ENCODE peak calls at places on chromosomes 5 and 9, in four cellular contexts. Z, B, V and O are unnamed samples.

GRCh38 chr5:98519530-98519929 is 253.9 kb upstream of the RGMB start:
- DNase-seq in Z (no peak), B (no peak), V (no peak), O (no peak)

GRCh38 chr5:125137535-125137934 is 391.1 kb upstream of the ZNF608 start:
- DNase-seq in Z (no peak), B (no peak), V (no peak), O (no peak)

GRCh38 chr5:129996896-129997295 is 92.6 kb downstream of the CHSY3 start:
- DNase-seq in Z (no peak), B (no peak), V (no peak), O (no peak)

GRCh38 chr5:11378462-11378861 is 525.8 kb downstream of the CTNND2 start:
- DNase-seq in Z (no peak), B (no peak), V (no peak), O (no peak)

GRCh38 chr5:92492908-92493307 is 1088.1 kb downstream of the NR2F1-AS1 start:
- DNase-seq in Z (no peak), B (no peak), V (no peak), O (no peak)

GRCh38 chr5:80414113-80414512 is 6.2 kb downstream of the ZFYVE16 start:
- DNase-seq in Z (no peak), B (no peak), V (no peak), O (no peak)

GRCh38 chr5:165920655-165921054 is 2370.8 kb upstream of the WWC1 start:
- DNase-seq in Z (no peak), B (no peak), V (no peak), O (no peak)

GRCh38 chr9:95810814-95811213 is 64.7 kb upstream of the ERCC6L2 start:
- DNase-seq in Z (no peak), B (no peak), V (no peak), O (no peak)

GRCh38 chr9:110283736-110284135 is 27.4 kb upstream of the TXN start:
- DNase-seq in Z (no peak), B (no peak), V (no peak), O (no peak)

GRCh38 chr5:17379188-17379951 is 118.7 kb upstream of the TAF11L2 start:
- DNase-seq in Z (no peak), B (no peak), V (no peak), O (peak; percentile 69)

GRCh38 chr5:173778152-173778782 is 109.9 kb upstream of the CPEB4 start:
- DNase-seq in Z (no peak), B (no peak), V (no peak), O (no peak)

GRCh38 chr5:123036391-123037103 is at the start of gene PPIC:
- DNase-seq in Z (peak; percentile 80), B (peak; percentile 58), V (no peak), O (peak; percentile 90)

GRCh38 chr9:16147726-16148125 is 594.9 kb downstream of the CCDC171 start:
- DNase-seq in Z (no peak), B (no peak), V (no peak), O (no peak)

GRCh38 chr5:98933446-98934072 is 4.8 kb upstream of the CHD1 start:
- DNase-seq in Z (no peak), B (no peak), V (peak; percentile 54), O (no peak)

GRCh38 chr9:83491413-83491812 is 46.8 kb downstream of the FRMD3 start:
- DNase-seq in Z (no peak), B (no peak), V (no peak), O (no peak)

GRCh38 chr5:154358410-154359221 is 87.2 kb upstream of the SAP30L start:
- DNase-seq in Z (peak; percentile 41), B (no peak), V (no peak), O (no peak)

GRCh38 chr5:88539642-88540476 is 271.2 kb upstream of the TMEM161B start:
- DNase-seq in Z (no peak), B (no peak), V (no peak), O (peak; percentile 63)

GRCh38 chr5:180629703-180630382 is 19.6 kb downstream of the FLT4 start:
- DNase-seq in Z (no peak), B (no peak), V (no peak), O (no peak)

GRCh38 chr9:116394753-116395408 is 241.3 kb downstream of the PAPPA start:
- DNase-seq in Z (no peak), B (no peak), V (no peak), O (no peak)

GRCh38 chr5:179326176-179326997 is 18.9 kb downstream of the ADAMTS2 start:
- DNase-seq in Z (peak; percentile 82), B (no peak), V (peak; percentile 24), O (no peak)

GRCh38 chr5:134289509-134290113 is 63.7 kb upstream of the PPP2CA start:
- DNase-seq in Z (peak; percentile 56), B (peak; percentile 53), V (peak; percentile 60), O (peak; percentile 48)

GRCh38 chr5:54766748-54767147 is 218.6 kb downstream of the ESM1 start:
- DNase-seq in Z (no peak), B (no peak), V (no peak), O (no peak)

GRCh38 chr9:84485539-84485938 is 145.0 kb upstream of the SLC28A3 start:
- DNase-seq in Z (no peak), B (no peak), V (no peak), O (no peak)

GRCh38 chr9:115099891-115100290 is 18.1 kb downstream of the TNC start:
- DNase-seq in Z (no peak), B (no peak), V (no peak), O (no peak)

GRCh38 chr5:86814907-86815306 is 197.2 kb downstream of the COX7C start:
- DNase-seq in Z (no peak), B (no peak), V (no peak), O (no peak)

GRCh38 chr5:24633705-24634325 is 11.0 kb downstream of the CDH10 start:
- DNase-seq in Z (no peak), B (peak; percentile 27), V (no peak), O (peak; percentile 40)

GRCh38 chr5:127940854-127941253 is 142.7 kb upstream of the SLC12A2 start:
- DNase-seq in Z (no peak), B (no peak), V (no peak), O (no peak)

GRCh38 chr5:54844905-54845566 is 140.4 kb downstream of the ESM1 start:
- DNase-seq in Z (no peak), B (peak; percentile 23), V (no peak), O (peak; percentile 6)

GRCh38 chr5:126888180-126888579 is 111.2 kb downstream of the LMNB1 start:
- DNase-seq in Z (no peak), B (no peak), V (no peak), O (no peak)

GRCh38 chr5:158796812-158797497 is 302.8 kb downstream of the EBF1 start:
- DNase-seq in Z (no peak), B (no peak), V (no peak), O (no peak)

GRCh38 chr9:123999668-124000067 is 11.9 kb upstream of the LHX2 start:
- DNase-seq in Z (no peak), B (no peak), V (no peak), O (peak; percentile 22)
- H3K27me3 ChIP-seq in Z (peaks cover 14% of the 10 kb centered on the region), B (peaks cover 92% of the 10 kb centered on the region), V (peaks cover 78% of the 10 kb centered on the region), O (peaks cover 79% of the 10 kb centered on the region)

GRCh38 chr5:110267714-110268113 is 458.8 kb downstream of the TMEM232 start:
- DNase-seq in Z (no peak), B (no peak), V (no peak), O (no peak)
- H3K36me3 ChIP-seq in Z (no peaks in the 10 kb centered on the region), B (no peaks in the 10 kb centered on the region), V (no peaks in the 10 kb centered on the region), O (no peaks in the 10 kb centered on the region)

DNA sequence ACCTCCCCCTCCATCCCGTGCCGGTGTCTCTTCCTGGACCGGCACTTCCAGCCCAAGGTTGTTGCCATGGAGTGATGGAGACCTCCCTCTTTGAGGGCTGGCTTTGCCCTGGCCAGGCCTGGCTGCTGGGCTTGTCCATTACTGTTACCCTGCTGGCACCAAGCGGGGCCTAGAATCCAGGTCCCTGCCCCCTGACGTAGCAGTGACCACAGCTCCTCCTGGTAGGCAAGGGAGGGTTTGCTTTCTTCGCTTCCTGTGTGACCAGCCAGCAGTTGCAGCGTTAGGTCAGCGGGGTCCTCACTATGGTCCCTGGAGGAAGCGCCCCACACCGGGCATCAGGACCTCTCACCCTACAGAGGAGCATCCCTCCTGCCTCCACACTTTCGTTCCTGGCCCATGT is 146.7 kb upstream of the COL5A1 start:
- DNase-seq in Z (no peak), B (no peak), V (no peak), O (no peak)
- H3K27me3 ChIP-seq in Z (no peaks in the 10 kb centered on the region), B (peaks cover 14% of the 10 kb centered on the region), V (peaks cover 3% of the 10 kb centered on the region), O (no peaks in the 10 kb centered on the region)

GRCh38 chr9:132808645-132809044 is 69.4 kb downstream of the AK8 start:
- DNase-seq in Z (no peak), B (no peak), V (no peak), O (no peak)
- H3K36me3 ChIP-seq in Z (no peaks in the 10 kb centered on the region), B (no peaks in the 10 kb centered on the region), V (no peaks in the 10 kb centered on the region), O (no peaks in the 10 kb centered on the region)

GRCh38 chr9:132424857-132425702 is 15.1 kb downstream of the CFAP77 start:
- DNase-seq in Z (no peak), B (peak; percentile 63), V (no peak), O (peak; percentile 97)
- H3K27me3 ChIP-seq in Z (no peaks in the 10 kb centered on the region), B (peaks cover 78% of the 10 kb centered on the region), V (peaks cover 4% of the 10 kb centered on the region), O (no peaks in the 10 kb centered on the region)

GRCh38 chr9:111438576-111439235 is 45.5 kb downstream of the ECPAS start:
- DNase-seq in Z (no peak), B (no peak), V (no peak), O (no peak)
- H3K36me3 ChIP-seq in Z (no peaks in the 10 kb centered on the region), B (peaks cover 2% of the 10 kb centered on the region), V (peaks cover 10% of the 10 kb centered on the region), O (peaks cover 23% of the 10 kb centered on the region)

GRCh38 chr5:76468625-76469410 is 65.7 kb downstream of the IQGAP2 start:
- DNase-seq in Z (no peak), B (no peak), V (no peak), O (no peak)
- H3K27me3 ChIP-seq in Z (no peaks in the 10 kb centered on the region), B (no peaks in the 10 kb centered on the region), V (no peaks in the 10 kb centered on the region), O (no peaks in the 10 kb centered on the region)